ENCODE peak calls at places on chromosomes 7 and 10, in eight cellular contexts. E is GM10248, W is NCI-H460, R is ovary, T is HT-29, V is LHCN-M2, S is H54, B is WTC11. G is an unnamed sample.

GRCh38 chr7:151866028-151866427 is 10.9 kb downstream of the PRKAG2 start:
- DNase-seq in E (no peak), B (no peak), R (no peak), W (no peak), T (no peak), V (no peak), S (no peak), G (no peak)

GRCh38 chr7:77330169-77330882 is 85.8 kb downstream of the GSAP start:
- DNase-seq in E (peak), V (peak), W (peak), S (no peak), B (no peak), R (no peak), T (peak), G (peak)

GRCh38 chr7:28865494-28866257 is 92.5 kb downstream of the TRIL start:
- DNase-seq in S (no peak), W (peak), R (no peak), T (no peak), V (peak), B (no peak), E (no peak), G (no peak)

GRCh38 chr10:44935961-44936285 is 23.7 kb upstream of the RASSF4 start:
- DNase-seq in E (no peak), S (no peak), T (no peak), V (no peak), B (no peak), W (no peak), R (no peak), G (no peak)

GRCh38 chr7:46321556-46322205 is 400.6 kb upstream of the IGFBP3 start:
- DNase-seq in R (no peak), S (no peak), T (peak), B (no peak), V (peak), W (no peak), E (no peak), G (peak)

GRCh38 chr7:141844256-141844655 is 3.0 kb upstream of the PRSS37 start:
- DNase-seq in S (no peak), E (no peak), V (no peak), R (no peak), T (no peak), W (no peak), B (no peak), G (peak)

GRCh38 chr7:37921340-37921805 is 933 bp downstream of the EPDR1 start:
- DNase-seq in R (peak), T (no peak), E (peak), V (peak), W (peak), S (peak), B (peak), G (peak)

GRCh38 chr10:131126321-131127121 is 185.0 kb downstream of the TCERG1L start:
- DNase-seq in T (no peak), V (no peak), R (no peak), B (no peak), E (no peak), W (no peak), S (no peak), G (no peak)

GRCh38 chr10:89119651-89120050 is 87.5 kb downstream of the CH25H start:
- DNase-seq in E (no peak), W (no peak), S (no peak), B (no peak), V (peak), T (no peak), R (no peak), G (peak)

GRCh38 chr10:73244866-73245477 is 2.1 kb downstream of the DNAJC9 start:
- DNase-seq in T (no peak), S (no peak), V (no peak), W (no peak), R (no peak), E (no peak), B (no peak), G (no peak)

GRCh38 chr7:151677581-151678226 is 158.0 kb upstream of the RHEB start:
- DNase-seq in T (no peak), B (no peak), R (no peak), W (no peak), E (no peak), V (no peak), S (no peak), G (no peak)

GRCh38 chr10:475709-476457 is 213.6 kb downstream of the DIP2C start:
- DNase-seq in S (no peak), E (no peak), B (no peak), V (no peak), R (no peak), W (no peak), T (no peak), G (no peak)

GRCh38 chr7:91263359-91264082 is 712 bp upstream of the FZD1 start:
- DNase-seq in E (no peak), V (peak), W (peak), R (peak), B (peak), T (no peak), S (peak), G (peak)

GRCh38 chr10:104351919-104352318 is 1.7 kb upstream of the CFAP58 start:
- DNase-seq in V (no peak), E (no peak), R (no peak), S (no peak), B (no peak), T (no peak), W (no peak), G (no peak)

GRCh38 chr7:16961650-16962049 is 79.9 kb upstream of the AGR3 start:
- DNase-seq in S (no peak), W (no peak), R (no peak), T (no peak), B (no peak), E (no peak), V (peak), G (no peak)

GRCh38 chr7:129471402-129471827 is 30.9 kb upstream of the SMKR1 start:
- DNase-seq in E (no peak), R (no peak), S (no peak), T (no peak), V (peak), B (no peak), W (no peak), G (no peak)

GRCh38 chr10:50325449-50326188 is 74.3 kb upstream of the ASAH2 start:
- DNase-seq in W (no peak), V (peak), E (peak), T (no peak), B (no peak), R (no peak), S (peak), G (no peak)

GRCh38 chr7:69078997-69079769 is 519.1 kb upstream of the AUTS2 start:
- DNase-seq in B (no peak), W (no peak), E (no peak), T (no peak), V (no peak), R (peak), S (no peak), G (no peak)

GRCh38 chr7:110839866-110840265 is 251.1 kb upstream of the LRRN3 start:
- DNase-seq in T (peak), B (no peak), W (no peak), R (peak), V (peak), S (no peak), E (no peak), G (peak)

GRCh38 chr7:77506899-77507298 is 30.2 kb upstream of the PTPN12 start:
- DNase-seq in S (no peak), E (no peak), V (no peak), R (no peak), T (no peak), W (no peak), B (no peak), G (no peak)

G was measured in DMS53.